ENCODE peak calls at places on chromosomes 11 and 22, in four cellular contexts. N is sigmoid colon, L is body of pancreas, C is esophagus muscularis mucosa. F is an unnamed sample.

GRCh38 chr11:125202977-125203376 is 38.4 kb downstream of the PKNOX2 start:
- DNase-seq in C (no peak), N (no peak), L (no peak), F (no peak)

GRCh38 chr11:69787457-69787856 is 12.3 kb upstream of the FGF4 start:
- DNase-seq in N (no peak), C (no peak), L (no peak), F (no peak)

GRCh38 chr11:1126935-1127663 is 30.7 kb upstream of the MUC5AC start:
- DNase-seq in L (no peak), N (peak; percentile 45), C (no peak), F (no peak)

GRCh38 chr11:5288912-5289525 is 12.7 kb downstream of the OR51B4 start:
- DNase-seq in C (no peak), N (no peak), L (no peak), F (no peak)

GRCh38 chr11:102197759-102198158 is 87.5 kb downstream of the YAP1 start:
- DNase-seq in C (no peak), L (no peak), N (no peak), F (no peak)

GRCh38 chr11:114896594-114896993 is 218.3 kb downstream of the NXPE2 start:
- DNase-seq in L (no peak), C (peak; percentile 64), N (no peak), F (no peak)

GRCh38 chr11:120334894-120335462 is 1.2 kb upstream of the ARHGEF12 start:
- DNase-seq in L (peak; percentile 70), N (peak; percentile 82), C (no peak), F (peak; percentile 74)

GRCh38 chr11:128488471-128488870 is 98.9 kb downstream of the ETS1 start:
- DNase-seq in C (no peak), L (no peak), N (no peak), F (no peak)

GRCh38 chr22:17946691-17947367 is 77.5 kb downstream of the MICAL3 start:
- DNase-seq in L (no peak), N (peak; percentile 52), C (no peak), F (no peak)

GRCh38 chr11:108221981-108222685 is at the start of gene NPAT:
- DNase-seq in L (no peak), C (no peak), N (no peak), F (no peak)

GRCh38 chr22:47133263-47133662 is 370.8 kb downstream of the TBC1D22A start:
- DNase-seq in L (no peak), N (no peak), C (no peak), F (no peak)

GRCh38 chr11:121349790-121350189 is 57.2 kb downstream of the SC5D start:
- DNase-seq in N (no peak), L (no peak), C (no peak), F (no peak)

GRCh38 chr11:119602745-119603373 is 126.1 kb downstream of the NECTIN1 start:
- DNase-seq in N (no peak), L (no peak), C (no peak), F (no peak)

GRCh38 chr22:46401370-46401769 is 65.9 kb downstream of the TRMU start:
- DNase-seq in L (no peak), C (no peak), N (no peak), F (no peak)

GRCh38 chr11:71933141-71933933 is 4.5 kb downstream of the RNF121 start:
- DNase-seq in L (no peak), N (no peak), C (no peak), F (no peak)
- TF ChIP-seq POLR2A in L (no peak), N (no peak), C (no peak), F (no peak)

GRCh38 chr11:116840746-116841296 is 3.4 kb upstream of the APOA1 start:
- DNase-seq in N (peak; percentile 51), L (no peak), C (no peak), F (no peak)
- H3K27ac ChIP-seq in N (no peak overlapping the region), L (no peak overlapping the region), C (no peak overlapping the region), F (no peak overlapping the region)

GRCh38 chr11:12853652-12854296 is 155.3 kb upstream of the RASSF10 start:
- DNase-seq in C (no peak), L (peak; percentile 85), N (no peak), F (peak; percentile 47)
- TF ChIP-seq POLR2A in C (no peak), L (peak; percentile 33), N (no peak), F (peak; percentile 22)

DNA sequence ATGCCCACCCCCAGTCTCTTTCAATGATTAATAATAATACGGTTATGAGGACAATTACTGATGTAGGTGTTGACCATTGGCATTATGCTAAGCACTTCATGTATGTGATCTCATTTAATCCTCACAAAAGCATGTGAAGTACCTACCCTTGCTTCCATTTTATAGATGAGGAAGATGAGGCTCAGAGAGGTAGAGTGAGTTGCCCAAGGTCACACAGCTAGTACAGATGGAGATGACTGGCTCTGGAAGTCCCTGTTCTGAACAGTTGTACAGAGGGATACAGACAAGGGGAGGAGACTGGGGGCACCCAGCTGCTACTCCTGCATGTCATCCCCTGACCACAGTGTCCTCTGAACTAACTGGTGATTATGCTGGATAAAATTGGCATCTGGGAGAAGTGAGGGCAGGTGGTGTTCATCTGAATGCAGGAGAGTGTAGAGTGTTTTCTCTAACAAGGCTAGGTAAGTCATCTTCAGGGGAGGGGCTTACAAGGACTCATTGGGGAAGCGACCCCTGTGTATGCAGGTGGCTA is 43.2 kb downstream of the KIAA1671 start:
- DNase-seq in L (no peak), C (no peak), N (no peak), F (no peak)
- H3K27ac ChIP-seq in L (no peak overlapping the region), C (no peak overlapping the region), N (no peak overlapping the region), F (peak overlapping the region; percentile 40)

GRCh38 chr11:64409707-64410395 is 50.9 kb downstream of the RPS6KA4 start:
- DNase-seq in N (peak; percentile 84), L (no peak), C (no peak), F (peak; percentile 26)
- TF ChIP-seq POLR2A in N (no peak), L (no peak), C (no peak), F (no peak)

DNA sequence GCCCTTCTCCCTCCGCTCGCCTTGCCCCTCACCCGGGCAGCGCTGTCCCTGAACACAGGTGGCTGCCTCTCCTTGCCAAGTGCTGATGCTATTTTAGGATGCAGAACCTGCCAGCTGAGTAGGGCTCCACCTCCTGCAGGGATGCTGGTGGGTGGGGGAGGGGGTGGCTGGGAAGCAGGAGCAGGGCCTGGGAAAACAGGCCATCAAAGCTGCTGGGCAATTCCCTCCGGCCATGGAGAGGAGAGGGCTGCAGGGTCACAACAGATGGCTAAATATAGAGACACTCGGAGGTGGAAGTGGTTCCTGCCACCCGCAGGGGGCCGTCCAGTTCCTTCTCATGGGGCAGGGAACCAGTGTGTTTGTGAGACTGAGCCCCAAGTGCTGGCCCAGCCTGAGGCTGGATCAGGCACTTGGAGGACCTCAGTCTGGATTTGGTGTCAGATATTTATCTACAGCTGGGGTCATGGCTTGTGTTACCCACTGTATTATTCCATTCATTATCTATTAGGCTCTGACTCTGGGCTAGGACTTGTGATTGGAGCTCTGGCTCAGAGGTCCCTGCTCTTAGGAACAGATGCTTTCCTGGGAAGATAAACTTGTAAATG is 59.6 kb downstream of the LRRC32 start:
- DNase-seq in C (no peak), N (peak; percentile 66), L (no peak), F (no peak)
- H3K27ac ChIP-seq in C (no peak overlapping the region), N (peak overlapping the region; percentile 14), L (no peak overlapping the region), F (no peak overlapping the region)

DNA sequence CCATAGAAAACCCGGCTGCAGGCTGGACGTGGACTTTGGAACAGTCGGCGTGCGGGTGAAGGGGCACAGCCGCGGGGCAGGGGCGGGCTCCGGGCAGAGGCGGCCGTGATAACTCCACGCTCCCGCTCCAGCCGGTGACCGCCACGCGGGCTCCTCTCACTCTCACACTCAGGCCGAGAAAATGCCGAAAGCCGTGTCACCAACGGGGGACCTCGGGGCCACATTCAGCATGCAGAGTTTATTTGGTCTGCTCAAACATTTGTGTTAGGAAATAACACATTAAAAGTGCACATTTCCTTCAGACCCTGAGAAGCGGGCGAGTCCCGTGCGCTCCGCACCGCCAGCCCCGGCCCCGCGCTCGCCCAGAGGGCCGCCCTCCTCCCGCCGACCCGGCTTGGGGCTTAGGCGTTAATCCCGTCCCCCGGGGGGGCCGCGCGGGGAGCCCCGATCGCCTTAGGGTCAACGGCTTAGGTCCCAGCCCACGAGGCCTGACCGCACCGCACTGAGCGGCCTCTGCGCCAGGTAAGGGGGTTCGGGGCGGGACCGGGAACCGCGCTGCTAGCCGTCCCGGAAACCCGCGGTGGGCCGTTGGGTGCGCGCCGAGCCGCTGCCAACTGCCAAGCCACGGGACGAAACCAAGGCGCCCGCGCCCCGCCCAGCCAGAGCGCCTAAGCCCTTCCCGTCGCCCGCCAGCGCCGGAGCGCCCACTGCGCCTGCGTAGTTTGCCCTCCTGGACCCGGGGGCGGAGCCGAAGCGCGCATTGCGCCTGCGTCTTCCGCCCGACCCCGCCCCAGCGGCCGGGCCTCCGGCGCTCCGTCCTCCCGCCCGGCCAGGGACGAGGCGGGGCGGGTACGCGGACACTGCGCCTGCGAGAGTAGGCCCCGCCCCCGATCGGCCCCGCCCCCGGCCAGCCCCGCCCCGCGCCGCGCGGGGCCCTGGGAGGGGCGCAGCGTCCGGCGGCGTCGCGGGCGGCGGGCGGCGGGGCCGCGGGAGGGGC is at the start of gene ZBED4:
- DNase-seq in C (peak; percentile 98), L (peak; percentile 99), N (peak; percentile 97), F (peak; percentile 99)
- TF ChIP-seq POLR2A in C (peak; percentile 50), L (peak; percentile 91), N (peak; percentile 54), F (peak; percentile 89)

DNA sequence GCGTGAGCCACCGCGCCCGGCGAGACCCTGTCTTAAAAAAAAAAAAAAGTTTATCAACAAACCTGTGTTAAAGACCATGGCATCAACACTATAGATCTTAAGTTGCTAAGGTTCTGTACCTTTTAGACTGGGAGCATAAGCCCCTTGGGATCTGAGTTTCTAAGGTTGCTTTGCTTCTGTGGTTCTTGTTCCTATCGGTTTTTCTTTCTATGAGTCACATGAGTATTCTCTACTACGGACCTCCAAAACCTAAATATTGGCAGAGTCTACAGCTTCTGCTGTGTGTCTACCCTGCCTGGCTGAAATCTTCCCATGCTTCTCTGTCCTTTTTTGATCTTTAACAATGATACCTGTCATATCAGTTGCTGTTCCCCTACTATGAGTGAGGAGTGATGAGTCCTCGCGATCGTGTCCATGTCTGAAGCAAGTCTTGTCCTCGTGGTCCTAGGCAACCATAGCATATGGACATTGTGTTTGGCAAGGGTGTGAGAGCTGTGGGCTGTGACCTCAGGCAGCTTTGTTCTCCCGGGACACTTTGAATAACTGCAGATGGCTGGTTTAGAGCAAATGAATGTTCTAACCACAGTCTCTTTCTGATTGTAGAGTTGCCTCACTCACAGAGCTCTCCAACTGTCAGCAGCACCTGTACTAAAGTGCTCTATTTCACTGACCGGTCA is 9.0 kb upstream of the DLAT start:
- DNase-seq in L (peak; percentile 27), N (no peak), C (no peak), F (no peak)
- H3K27ac ChIP-seq in L (peak overlapping the region; percentile 74), N (no peak overlapping the region), C (peak overlapping the region; percentile 55), F (peak overlapping the region; percentile 58)

DNA sequence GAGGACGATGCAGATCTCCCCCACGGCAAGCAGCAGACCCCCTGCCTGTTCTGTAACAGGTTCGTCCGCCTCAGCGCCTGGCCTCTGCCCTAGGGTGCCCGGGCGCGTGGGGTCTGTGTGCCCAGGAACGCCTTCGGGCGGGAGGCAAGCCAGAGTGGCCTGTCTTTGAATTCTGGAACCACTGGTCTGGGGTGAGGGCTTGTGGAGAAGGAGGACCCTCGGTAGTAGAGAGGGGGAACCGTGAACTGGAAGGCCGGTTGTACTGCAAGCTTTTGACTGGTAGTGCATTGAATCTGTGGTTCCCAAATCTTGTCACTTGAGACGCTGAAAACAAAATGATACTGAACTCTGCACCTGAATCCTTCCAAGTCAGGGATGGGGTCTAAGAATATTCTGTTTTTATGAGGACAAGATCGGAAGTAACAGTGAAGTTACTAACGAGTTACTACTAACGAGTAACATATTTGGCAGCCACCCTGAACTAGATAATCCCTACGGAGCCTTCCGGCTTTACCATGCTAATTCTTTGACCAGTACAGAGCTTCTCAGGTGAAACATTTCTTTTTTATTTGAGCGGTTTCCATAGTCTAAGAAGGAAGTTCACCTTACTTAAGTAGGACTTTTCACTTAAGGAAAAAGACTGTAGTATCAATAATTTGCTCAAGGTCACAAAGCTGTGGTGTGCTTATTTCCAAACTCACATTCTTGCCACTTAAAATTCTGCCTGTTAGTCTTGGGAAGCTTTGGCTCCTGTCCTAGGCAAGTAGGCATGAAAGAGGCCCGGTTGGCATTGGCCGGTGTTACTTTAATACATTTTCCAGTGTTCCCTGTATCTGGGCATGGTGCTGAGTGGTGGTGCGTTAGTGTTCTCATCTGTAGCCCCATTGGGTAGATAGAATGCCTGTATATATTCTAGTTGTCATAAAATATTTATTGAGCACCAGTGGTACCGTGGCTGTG is 860 bp downstream of the PRMT3 start:
- DNase-seq in C (no peak), L (no peak), N (no peak), F (no peak)
- TF ChIP-seq POLR2A in C (no peak), L (no peak), N (no peak), F (no peak)

F was measured in transverse colon.